ENCODE peak calls at places on chromosome 15, in eight cellular contexts. W, E, L, K, J, Z, I and N are unnamed samples.
A peak's percentile ranks its signal among the peaks of the same experiment; 100 is the strongest.

GRCh38 chr15:26516102-26516980 is 256.5 kb downstream of the GABRB3 start:
- DNase-seq in W (no peak), E (no peak), L (no peak), K (no peak), J (no peak), Z (no peak), I (no peak), N (no peak)

GRCh38 chr15:73273181-73274002 is 95.4 kb downstream of the HCN4 start:
- DNase-seq in W (peak; percentile 49), E (peak; percentile 36), L (no peak), K (peak; percentile 78), J (peak; percentile 45), Z (peak; percentile 68), I (peak; percentile 56), N (no peak)

GRCh38 chr15:100105101-100105500 is 236.7 kb downstream of the ADAMTS17 start:
- DNase-seq in W (no peak), E (no peak), L (no peak), K (no peak), J (no peak), Z (no peak), I (no peak), N (no peak)

GRCh38 chr15:89034305-89034704 is 54.0 kb upstream of the ABHD2 start:
- DNase-seq in W (no peak), E (no peak), L (no peak), K (peak; percentile 48), J (no peak), Z (peak; percentile 31), I (no peak), N (no peak)

GRCh38 chr15:66832679-66833078 is 130.6 kb downstream of the SMAD6 start:
- DNase-seq in W (no peak), E (no peak), L (no peak), K (peak; percentile 47), J (no peak), Z (peak; percentile 49), I (no peak), N (no peak)

GRCh38 chr15:68640791-68641331 is 62.1 kb downstream of the CORO2B start:
- DNase-seq in W (peak; percentile 10), E (no peak), L (peak; percentile 67), K (no peak), J (no peak), Z (peak; percentile 44), I (no peak), N (no peak)

GRCh38 chr15:75721462-75721922 is 8.8 kb upstream of the CSPG4 start:
- DNase-seq in W (no peak), E (no peak), L (peak; percentile 68), K (no peak), J (no peak), Z (no peak), I (no peak), N (no peak)

GRCh38 chr15:36527512-36528162 is 51.8 kb upstream of the CDIN1 start:
- DNase-seq in W (peak; percentile 3), E (no peak), L (no peak), K (peak; percentile 7), J (no peak), Z (no peak), I (no peak), N (no peak)

GRCh38 chr15:92049290-92050008 is 195.9 kb downstream of the SLCO3A1 start:
- DNase-seq in W (no peak), E (no peak), L (no peak), K (no peak), J (no peak), Z (no peak), I (no peak), N (no peak)

GRCh38 chr15:72566973-72567372 is 87.5 kb upstream of the GOLGA6B start:
- DNase-seq in W (no peak), E (no peak), L (no peak), K (no peak), J (no peak), Z (peak; percentile 21), I (no peak), N (no peak)

GRCh38 chr15:95929232-95929846 is 401.2 kb upstream of the NR2F2 start:
- DNase-seq in W (no peak), E (no peak), L (no peak), K (no peak), J (no peak), Z (peak; percentile 84), I (peak; percentile 11), N (no peak)

GRCh38 chr15:28969511-28970085 is 83.8 kb downstream of the APBA2 start:
- DNase-seq in W (no peak), E (no peak), L (no peak), K (no peak), J (no peak), Z (no peak), I (no peak), N (no peak)